ENCODE peak calls at places on chromosomes 7 and 10, in ten cellular contexts. One of them, this sample, is unnamed.

GRCh38 chr7:93889261-93889660 is 1.3 kb downstream of the TFPI2 start:
- DNase-seq in sigmoid colon: no peak
- DNase-seq in right lobe of liver: no peak
- DNase-seq in Peyer's patch: no peak
- DNase-seq in HCT116: no peak
- DNase-seq in erythroblast: no peak
- DNase-seq in A549: peak; percentile 45
- DNase-seq in vagina: no peak
- DNase-seq in IMR-90: peak; percentile 92
- DNase-seq in H54: no peak
- DNase-seq in this sample: no peak

GRCh38 chr10:86648706-86649426 is 5.5 kb upstream of the OPN4 start:
- DNase-seq in H54: peak; percentile 94
- DNase-seq in erythroblast: no peak
- DNase-seq in A549: peak; percentile 68
- DNase-seq in right lobe of liver: no peak
- DNase-seq in sigmoid colon: peak; percentile 83
- DNase-seq in Peyer's patch: peak; percentile 51
- DNase-seq in vagina: peak; percentile 84
- DNase-seq in HCT116: no peak
- DNase-seq in IMR-90: peak; percentile 68
- DNase-seq in this sample: peak; percentile 74

GRCh38 chr7:64872351-64872750 is 30.7 kb upstream of the ZNF273 start:
- DNase-seq in IMR-90: no peak
- DNase-seq in A549: no peak
- DNase-seq in sigmoid colon: no peak
- DNase-seq in H54: no peak
- DNase-seq in vagina: peak; percentile 60
- DNase-seq in right lobe of liver: no peak
- DNase-seq in erythroblast: no peak
- DNase-seq in Peyer's patch: no peak
- DNase-seq in HCT116: no peak
- DNase-seq in this sample: no peak

GRCh38 chr7:105387621-105388372 is 924 bp downstream of the SRPK2 start:
- DNase-seq in Peyer's patch: peak; percentile 73
- DNase-seq in right lobe of liver: peak; percentile 72
- DNase-seq in H54: peak; percentile 72
- DNase-seq in erythroblast: peak; percentile 63
- DNase-seq in HCT116: no peak
- DNase-seq in sigmoid colon: peak; percentile 83
- DNase-seq in vagina: no peak
- DNase-seq in IMR-90: peak; percentile 28
- DNase-seq in A549: peak; percentile 55
- DNase-seq in this sample: peak; percentile 64

GRCh38 chr10:120979435-120980315 is 128.5 kb downstream of the WDR11 start:
- DNase-seq in H54: no peak
- DNase-seq in IMR-90: no peak
- DNase-seq in sigmoid colon: no peak
- DNase-seq in Peyer's patch: peak; percentile 72
- DNase-seq in vagina: no peak
- DNase-seq in A549: peak; percentile 35
- DNase-seq in right lobe of liver: peak; percentile 53
- DNase-seq in erythroblast: no peak
- DNase-seq in HCT116: peak; percentile 62
- DNase-seq in this sample: no peak

GRCh38 chr7:28872226-28872625 is 85.9 kb downstream of the TRIL start:
- DNase-seq in Peyer's patch: no peak
- DNase-seq in vagina: no peak
- DNase-seq in right lobe of liver: no peak
- DNase-seq in H54: no peak
- DNase-seq in HCT116: no peak
- DNase-seq in IMR-90: no peak
- DNase-seq in A549: no peak
- DNase-seq in sigmoid colon: no peak
- DNase-seq in erythroblast: no peak
- DNase-seq in this sample: no peak

GRCh38 chr7:98616381-98617050 is 569 bp upstream of the NPTX2 start:
- DNase-seq in IMR-90: no peak
- DNase-seq in sigmoid colon: no peak
- DNase-seq in right lobe of liver: no peak
- DNase-seq in vagina: no peak
- DNase-seq in H54: no peak
- DNase-seq in A549: no peak
- DNase-seq in Peyer's patch: no peak
- DNase-seq in HCT116: no peak
- DNase-seq in erythroblast: peak; percentile 5
- DNase-seq in this sample: no peak

GRCh38 chr10:99233000-99233679 is 2.5 kb downstream of the HPSE2 start:
- DNase-seq in right lobe of liver: no peak
- DNase-seq in Peyer's patch: no peak
- DNase-seq in erythroblast: no peak
- DNase-seq in HCT116: no peak
- DNase-seq in H54: no peak
- DNase-seq in sigmoid colon: no peak
- DNase-seq in A549: no peak
- DNase-seq in vagina: no peak
- DNase-seq in IMR-90: no peak
- DNase-seq in this sample: no peak

GRCh38 chr10:551489-552252 is 137.8 kb downstream of the DIP2C start:
- DNase-seq in vagina: no peak
- DNase-seq in erythroblast: no peak
- DNase-seq in H54: no peak
- DNase-seq in sigmoid colon: no peak
- DNase-seq in IMR-90: no peak
- DNase-seq in right lobe of liver: no peak
- DNase-seq in A549: no peak
- DNase-seq in HCT116: no peak
- DNase-seq in Peyer's patch: no peak
- DNase-seq in this sample: no peak

GRCh38 chr7:157715938-157716280 is 379.1 kb downstream of the DNAJB6 start:
- DNase-seq in HCT116: no peak
- DNase-seq in right lobe of liver: no peak
- DNase-seq in vagina: no peak
- DNase-seq in erythroblast: no peak
- DNase-seq in A549: no peak
- DNase-seq in sigmoid colon: peak; percentile 28
- DNase-seq in IMR-90: no peak
- DNase-seq in H54: no peak
- DNase-seq in Peyer's patch: peak; percentile 22
- DNase-seq in this sample: peak; percentile 26

GRCh38 chr7:1024876-1025746 is 19.2 kb upstream of the GPR146 start:
- DNase-seq in HCT116: no peak
- DNase-seq in sigmoid colon: no peak
- DNase-seq in A549: no peak
- DNase-seq in IMR-90: no peak
- DNase-seq in Peyer's patch: no peak
- DNase-seq in H54: no peak
- DNase-seq in erythroblast: no peak
- DNase-seq in right lobe of liver: no peak
- DNase-seq in vagina: no peak
- DNase-seq in this sample: no peak
- TF ChIP-seq POLR2A in HCT116: no peak
- TF ChIP-seq POLR2A in sigmoid colon: no peak
- TF ChIP-seq POLR2A in A549: no peak
- TF ChIP-seq POLR2A in IMR-90: no peak
- TF ChIP-seq POLR2A in Peyer's patch: no peak
- TF ChIP-seq POLR2A in H54: no peak
- TF ChIP-seq POLR2A in erythroblast: no peak
- TF ChIP-seq POLR2A in right lobe of liver: no peak
- TF ChIP-seq POLR2A in vagina: no peak
- TF ChIP-seq POLR2A in this sample: no peak

GRCh38 chr7:22584179-22584578 is 84.2 kb upstream of the STEAP1B start:
- DNase-seq in right lobe of liver: no peak
- DNase-seq in HCT116: no peak
- DNase-seq in A549: no peak
- DNase-seq in vagina: peak; percentile 20
- DNase-seq in Peyer's patch: no peak
- DNase-seq in erythroblast: no peak
- DNase-seq in IMR-90: no peak
- DNase-seq in H54: no peak
- DNase-seq in sigmoid colon: no peak
- DNase-seq in this sample: no peak

GRCh38 chr7:22587322-22587721 is 87.3 kb upstream of the STEAP1B start:
- DNase-seq in IMR-90: no peak
- DNase-seq in right lobe of liver: no peak
- DNase-seq in sigmoid colon: no peak
- DNase-seq in HCT116: no peak
- DNase-seq in Peyer's patch: no peak
- DNase-seq in A549: no peak
- DNase-seq in erythroblast: no peak
- DNase-seq in vagina: no peak
- DNase-seq in H54: no peak
- DNase-seq in this sample: no peak

GRCh38 chr7:22586101-22586805 is 86.3 kb upstream of the STEAP1B start:
- DNase-seq in IMR-90: no peak
- DNase-seq in sigmoid colon: no peak
- DNase-seq in H54: no peak
- DNase-seq in right lobe of liver: no peak
- DNase-seq in erythroblast: no peak
- DNase-seq in Peyer's patch: no peak
- DNase-seq in vagina: no peak
- DNase-seq in A549: no peak
- DNase-seq in HCT116: no peak
- DNase-seq in this sample: no peak

GRCh38 chr7:22588396-22588795 is 88.4 kb upstream of the STEAP1B start:
- DNase-seq in IMR-90: no peak
- DNase-seq in vagina: no peak
- DNase-seq in A549: no peak
- DNase-seq in H54: no peak
- DNase-seq in Peyer's patch: no peak
- DNase-seq in right lobe of liver: no peak
- DNase-seq in erythroblast: no peak
- DNase-seq in HCT116: no peak
- DNase-seq in sigmoid colon: no peak
- DNase-seq in this sample: no peak

DNA sequence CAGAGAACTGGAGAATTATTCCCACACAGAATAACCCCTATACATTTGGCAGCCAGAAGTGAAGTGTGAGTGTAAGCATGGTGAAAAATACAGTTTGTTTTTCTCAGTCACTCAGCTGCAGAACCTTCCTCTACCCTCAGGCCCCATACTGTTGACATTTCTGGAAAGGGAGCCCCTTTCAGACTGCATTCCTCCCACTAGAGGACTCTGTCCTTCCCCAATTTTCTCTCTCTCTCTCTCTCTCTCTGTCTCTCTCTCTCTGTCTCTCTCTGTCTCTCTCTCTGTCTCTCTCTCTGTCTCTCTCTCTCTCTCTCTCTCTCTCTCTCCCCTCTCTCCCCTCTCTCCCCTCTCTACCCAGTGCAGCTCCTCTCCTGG is 86.8 kb upstream of the STEAP1B start:
- DNase-seq in erythroblast: no peak
- DNase-seq in A549: peak; percentile 46
- DNase-seq in HCT116: no peak
- DNase-seq in IMR-90: peak; percentile 66
- DNase-seq in sigmoid colon: no peak
- DNase-seq in vagina: no peak
- DNase-seq in Peyer's patch: no peak
- DNase-seq in right lobe of liver: no peak
- DNase-seq in H54: no peak
- DNase-seq in this sample: no peak
- TF ChIP-seq POLR2A in erythroblast: no peak
- TF ChIP-seq POLR2A in A549: no peak
- TF ChIP-seq POLR2A in HCT116: no peak
- TF ChIP-seq POLR2A in IMR-90: no peak
- TF ChIP-seq POLR2A in sigmoid colon: no peak
- TF ChIP-seq POLR2A in vagina: no peak
- TF ChIP-seq POLR2A in Peyer's patch: no peak
- TF ChIP-seq POLR2A in right lobe of liver: no peak
- TF ChIP-seq POLR2A in H54: no peak
- TF ChIP-seq POLR2A in this sample: no peak

DNA sequence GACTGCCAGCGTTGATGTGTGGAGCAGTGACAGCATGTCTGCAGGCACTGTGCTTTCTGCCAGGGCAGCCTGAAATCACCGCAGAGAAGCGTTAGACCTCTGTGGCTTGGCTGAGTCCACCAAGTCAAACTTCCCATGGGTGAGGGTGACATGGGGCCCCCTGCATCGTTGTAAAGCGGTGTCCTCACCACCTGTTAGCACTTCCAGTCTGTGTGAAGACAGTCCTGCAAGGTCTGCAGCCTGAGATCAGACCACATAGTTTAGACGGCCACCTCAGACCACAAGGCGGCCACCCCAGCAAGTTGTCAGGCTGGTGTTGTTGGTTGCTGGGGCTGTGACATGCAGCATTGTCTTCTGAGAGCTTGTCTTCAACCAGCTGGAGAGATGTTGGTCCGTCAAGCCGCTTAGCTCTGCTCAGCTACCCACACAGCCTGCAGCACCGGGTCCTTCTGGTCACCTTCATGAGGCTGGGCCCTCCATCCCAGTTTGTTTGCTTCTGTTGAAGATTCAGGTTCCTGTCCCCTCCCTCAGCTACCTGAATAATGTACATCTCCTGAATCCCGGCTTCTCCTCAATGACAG is 44.1 kb upstream of the TARP start:
- DNase-seq in vagina: no peak
- DNase-seq in erythroblast: no peak
- DNase-seq in HCT116: no peak
- DNase-seq in right lobe of liver: no peak
- DNase-seq in Peyer's patch: peak; percentile 52
- DNase-seq in IMR-90: no peak
- DNase-seq in H54: no peak
- DNase-seq in sigmoid colon: no peak
- DNase-seq in A549: no peak
- DNase-seq in this sample: no peak
- TF ChIP-seq POLR2A in vagina: no peak
- TF ChIP-seq POLR2A in erythroblast: no peak
- TF ChIP-seq POLR2A in HCT116: no peak
- TF ChIP-seq POLR2A in right lobe of liver: no peak
- TF ChIP-seq POLR2A in Peyer's patch: no peak
- TF ChIP-seq POLR2A in IMR-90: no peak
- TF ChIP-seq POLR2A in H54: no peak
- TF ChIP-seq POLR2A in sigmoid colon: no peak
- TF ChIP-seq POLR2A in A549: no peak
- TF ChIP-seq POLR2A in this sample: no peak

DNA sequence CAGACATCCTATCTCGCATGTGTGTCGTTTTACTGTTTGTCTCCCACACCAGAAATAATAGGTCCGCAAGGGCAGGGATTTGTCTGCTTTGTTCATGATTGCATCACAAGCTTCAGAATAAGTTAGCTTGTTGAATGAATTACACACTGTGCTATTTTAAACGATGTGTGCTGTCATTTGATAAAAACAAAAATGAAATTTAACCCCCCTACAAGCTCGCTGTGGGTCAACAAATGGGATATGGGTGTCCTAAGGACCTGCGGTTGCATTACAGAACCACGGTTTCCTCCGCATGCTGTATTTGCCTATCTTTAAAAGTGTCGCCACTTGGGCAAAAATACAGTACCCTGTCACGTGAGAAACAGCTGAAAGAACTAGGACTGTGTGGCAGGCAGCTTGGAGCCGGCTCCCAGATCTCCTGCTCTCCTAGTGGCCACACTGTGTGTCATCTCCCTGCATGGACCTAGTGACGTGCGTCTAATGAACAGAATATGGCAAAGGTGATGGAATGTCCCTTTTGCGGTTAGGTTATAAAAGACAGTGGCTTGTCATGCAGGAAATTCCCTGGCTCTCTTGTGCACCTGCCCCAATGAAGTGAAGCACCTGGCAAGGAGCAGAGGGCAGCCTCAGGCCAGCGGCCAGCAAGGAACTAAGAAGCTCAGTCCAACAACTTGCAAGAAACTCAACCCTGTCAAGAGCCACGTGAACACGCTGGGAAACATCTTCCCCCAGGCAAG is 32.9 kb upstream of the CRYGN start:
- DNase-seq in right lobe of liver: no peak
- DNase-seq in A549: no peak
- DNase-seq in vagina: no peak
- DNase-seq in H54: no peak
- DNase-seq in HCT116: no peak
- DNase-seq in erythroblast: no peak
- DNase-seq in sigmoid colon: no peak
- DNase-seq in IMR-90: no peak
- DNase-seq in Peyer's patch: no peak
- DNase-seq in this sample: no peak
- TF ChIP-seq POLR2A in right lobe of liver: no peak
- TF ChIP-seq POLR2A in A549: no peak
- TF ChIP-seq POLR2A in vagina: no peak
- TF ChIP-seq POLR2A in H54: no peak
- TF ChIP-seq POLR2A in HCT116: no peak
- TF ChIP-seq POLR2A in erythroblast: no peak
- TF ChIP-seq POLR2A in sigmoid colon: no peak
- TF ChIP-seq POLR2A in IMR-90: no peak
- TF ChIP-seq POLR2A in Peyer's patch: no peak
- TF ChIP-seq POLR2A in this sample: no peak